ENCODE peak calls at places on chromosomes 1 and 21, in four cellular contexts. W, M, I and J are unnamed samples.

GRCh38 chr1:42973304-42973703 is 14.6 kb upstream of the SLC2A1 start:
- DNase-seq in W (no peak), M (no peak), I (no peak), J (no peak)

GRCh38 chr1:193654951-193655705 is 468.7 kb upstream of the B3GALT2 start:
- DNase-seq in W (no peak), M (no peak), I (no peak), J (no peak)

GRCh38 chr1:25948641-25949040 is 42.4 kb upstream of the STMN1 start:
- DNase-seq in W (no peak), M (no peak), I (no peak), J (no peak)

GRCh38 chr1:47587891-47588582 is 150.2 kb downstream of the FOXD2 start:
- DNase-seq in W (peak), M (peak), I (no peak), J (no peak)

GRCh38 chr1:25647863-25648262 is 31.3 kb downstream of the MAN1C1 start:
- DNase-seq in W (no peak), M (no peak), I (no peak), J (no peak)

GRCh38 chr1:15155760-15156743 is 2.5 kb downstream of the TMEM51 start:
- DNase-seq in W (no peak), M (peak), I (no peak), J (no peak)

GRCh38 chr21:19523731-19524130 is 1120.1 kb upstream of the TMPRSS15 start:
- DNase-seq in W (no peak), M (peak), I (no peak), J (no peak)

GRCh38 chr1:68111804-68112436 is 61.5 kb upstream of the DIRAS3 start:
- DNase-seq in W (no peak), M (peak), I (no peak), J (no peak)

GRCh38 chr1:27166351-27166802 is 11.5 kb upstream of the SLC9A1 start:
- DNase-seq in W (no peak), M (peak), I (no peak), J (no peak)

GRCh38 chr1:237901284-237901870 is 10.7 kb upstream of the ZP4 start:
- DNase-seq in W (no peak), M (no peak), I (no peak), J (no peak)

GRCh38 chr21:42330380-42331336 is 15.4 kb upstream of the TFF3 start:
- DNase-seq in W (no peak), M (peak), I (no peak), J (peak)

GRCh38 chr1:84936116-84936810 is 43.3 kb upstream of the LPAR3 start:
- DNase-seq in W (no peak), M (peak), I (no peak), J (no peak)

GRCh38 chr1:87786861-87787548 is 458.3 kb downstream of the LMO4 start:
- DNase-seq in W (no peak), M (no peak), I (no peak), J (no peak)

GRCh38 chr1:182197555-182197954 is 136.0 kb upstream of the ZNF648 start:
- DNase-seq in W (no peak), M (no peak), I (no peak), J (no peak)

GRCh38 chr21:15592271-15592860 is 137.4 kb upstream of the USP25 start:
- DNase-seq in W (no peak), M (peak), I (no peak), J (no peak)

GRCh38 chr1:210372491-210372890 is 43.8 kb downstream of the HHAT start:
- DNase-seq in W (no peak), M (no peak), I (no peak), J (no peak)

GRCh38 chr1:244187310-244187709 is 136.2 kb downstream of the ZBTB18 start:
- DNase-seq in W (no peak), M (no peak), I (no peak), J (no peak)

GRCh38 chr1:206555473-206555935 is 48.2 kb downstream of the RASSF5 start:
- DNase-seq in W (no peak), M (no peak), I (peak), J (no peak)

GRCh38 chr1:209513226-209513625 is 70.3 kb upstream of the CAMK1G start:
- DNase-seq in W (no peak), M (peak), I (no peak), J (no peak)

GRCh38 chr1:31605908-31606427 is 11.5 kb upstream of the HCRTR1 start:
- DNase-seq in W (no peak), M (peak), I (no peak), J (no peak)

GRCh38 chr1:205013683-205014367 is 29.2 kb upstream of the CNTN2 start:
- DNase-seq in W (no peak), M (peak), I (no peak), J (no peak)

GRCh38 chr1:110102081-110102480 is 10.2 kb upstream of the UBL4B start:
- DNase-seq in W (no peak), M (peak), I (no peak), J (no peak)

GRCh38 chr1:27563407-27564263 is 40.3 kb downstream of the AHDC1 start:
- DNase-seq in W (no peak), M (peak), I (no peak), J (no peak)

GRCh38 chr1:37634554-37635308 is at the start of gene RSPO1:
- DNase-seq in W (no peak), M (peak), I (no peak), J (no peak)

GRCh38 chr1:155008015-155008941 is 5.7 kb downstream of the ZBTB7B start:
- DNase-seq in W (no peak), M (no peak), I (peak), J (no peak)

GRCh38 chr1:237383825-237384612 is 342.0 kb downstream of the RYR2 start:
- DNase-seq in W (no peak), M (peak), I (no peak), J (no peak)

GRCh38 chr1:161763522-161764098 is 2.5 kb upstream of the ATF6 start:
- DNase-seq in W (no peak), M (peak), I (peak), J (no peak)

GRCh38 chr1:48109390-48110009 is 112.3 kb upstream of the TRABD2B start:
- DNase-seq in W (no peak), M (peak), I (no peak), J (no peak)

GRCh38 chr21:36630485-36631206 is 68.3 kb upstream of the SIM2 start:
- DNase-seq in W (no peak), M (peak), I (peak), J (peak)

GRCh38 chr1:199857103-199857502 is 170.4 kb upstream of the NR5A2 start:
- DNase-seq in W (no peak), M (peak), I (no peak), J (no peak)

GRCh38 chr21:33286600-33287456 is 20.7 kb downstream of the IL10RB start:
- DNase-seq in W (no peak), M (peak), I (no peak), J (no peak)

GRCh38 chr1:53600486-53600885 is 138.5 kb downstream of the GLIS1 start:
- DNase-seq in W (no peak), M (no peak), I (no peak), J (no peak)
- TF ChIP-seq CTCF in W (no peak), M (no peak), I (no peak), J (no peak)

GRCh38 chr1:246931549-246932365 is at the start of gene AHCTF1:
- DNase-seq in W (peak), M (peak), I (peak), J (peak)
- TF ChIP-seq CTCF in W (no peak), M (peak), I (no peak), J (no peak)

DNA sequence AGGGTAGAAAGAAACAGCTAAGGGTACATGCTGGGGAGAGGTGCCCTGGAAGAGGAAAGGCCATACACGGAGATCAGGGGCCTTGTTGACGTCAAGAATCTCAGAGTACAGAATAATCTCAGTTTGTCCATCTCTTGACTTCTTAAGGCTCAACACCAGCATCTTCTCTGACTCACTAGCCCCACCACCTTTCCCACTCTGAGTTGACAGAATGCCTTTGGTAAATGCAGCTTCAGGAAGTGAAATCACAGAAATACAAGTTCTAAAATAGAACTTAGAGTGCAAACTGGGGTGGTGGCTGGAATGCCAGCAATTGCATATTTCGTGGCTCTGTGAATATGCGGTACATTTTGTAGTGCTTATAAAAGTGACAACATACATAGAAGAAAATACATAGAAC is 1.6 kb downstream of the COG2 start:
- DNase-seq in W (no peak), M (peak), I (no peak), J (no peak)
- TF ChIP-seq CTCF in W (no peak), M (peak), I (no peak), J (no peak)

GRCh38 chr1:93200714-93201113 is 20.2 kb downstream of the CCDC18 start:
- DNase-seq in W (no peak), M (no peak), I (no peak), J (no peak)

GRCh38 chr1:93199150-93199549 is 18.6 kb downstream of the CCDC18 start:
- DNase-seq in W (no peak), M (no peak), I (no peak), J (no peak)

GRCh38 chr1:93194231-93194630 is 13.7 kb downstream of the CCDC18 start:
- DNase-seq in W (no peak), M (no peak), I (no peak), J (no peak)

GRCh38 chr1:93200086-93200620 is 19.6 kb downstream of the CCDC18 start:
- DNase-seq in W (no peak), M (peak), I (no peak), J (no peak)

DNA sequence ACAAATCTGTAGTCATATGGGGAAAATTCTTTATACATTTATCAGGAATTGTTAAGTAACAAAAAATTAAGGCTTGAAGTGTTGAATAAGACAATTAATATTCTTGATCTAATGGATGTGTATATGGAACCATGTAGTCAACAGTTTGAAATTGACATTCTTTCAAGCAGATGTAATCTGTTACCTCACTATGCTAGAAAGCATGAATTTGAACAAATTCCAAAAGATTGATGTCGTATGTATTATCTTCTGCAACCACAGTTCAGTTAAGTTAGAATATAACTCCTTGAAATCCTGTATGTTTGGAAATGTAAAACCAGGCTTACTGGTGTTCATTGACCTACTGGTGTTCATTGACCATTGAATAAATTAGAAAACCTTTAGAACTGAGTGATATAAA is 16.1 kb downstream of the CCDC18 start:
- DNase-seq in W (no peak), M (peak), I (no peak), J (no peak)
- TF ChIP-seq CTCF in W (no peak), M (no peak), I (no peak), J (no peak)

GRCh38 chr1:168343566-168343965 is 62.9 kb downstream of the TBX19 start:
- DNase-seq in W (no peak), M (no peak), I (no peak), J (no peak)
- TF ChIP-seq CTCF in W (no peak), M (peak), I (no peak), J (no peak)

DNA sequence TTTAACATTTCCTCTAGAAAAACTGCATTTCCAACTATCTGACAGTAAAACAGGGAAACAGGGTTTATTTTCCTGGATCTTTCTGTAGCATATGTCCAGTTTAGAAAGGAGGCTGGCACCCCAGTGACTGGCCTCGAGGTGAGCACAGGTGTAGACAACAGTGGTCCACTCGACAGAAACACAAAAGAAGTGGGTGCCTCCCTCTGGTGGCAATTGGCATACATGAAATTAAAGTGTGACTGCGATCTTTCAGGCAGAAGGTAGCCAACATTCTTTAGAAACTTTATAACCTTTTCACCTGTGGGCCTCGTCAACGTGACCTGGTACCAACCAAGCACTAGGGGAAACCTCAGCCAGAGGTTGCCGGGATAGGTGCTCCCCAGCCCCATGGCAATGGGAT is 44.0 kb downstream of the PCP4 start:
- DNase-seq in W (no peak), M (no peak), I (no peak), J (no peak)
- TF ChIP-seq CTCF in W (no peak), M (no peak), I (no peak), J (peak)

GRCh38 chr1:175434268-175434860 is 241.8 kb upstream of the KIAA0040 start:
- DNase-seq in W (no peak), M (no peak), I (no peak), J (no peak)
- TF ChIP-seq CTCF in W (no peak), M (peak), I (no peak), J (no peak)

GRCh38 chr1:32791881-32792280 is 25.3 kb downstream of the YARS1 start:
- DNase-seq in W (no peak), M (peak), I (no peak), J (no peak)

GRCh38 chr1:32783851-32784250 is 33.3 kb downstream of the YARS1 start:
- DNase-seq in W (no peak), M (no peak), I (no peak), J (no peak)

GRCh38 chr1:32784817-32785216 is 32.3 kb downstream of the YARS1 start:
- DNase-seq in W (no peak), M (no peak), I (no peak), J (no peak)

GRCh38 chr1:32782086-32782485 is 35.1 kb downstream of the YARS1 start:
- DNase-seq in W (peak), M (peak), I (no peak), J (no peak)

GRCh38 chr1:32786856-32787255 is 30.3 kb downstream of the YARS1 start:
- DNase-seq in W (no peak), M (peak), I (no peak), J (no peak)
- TF ChIP-seq CTCF in W (peak), M (peak), I (no peak), J (peak)

GRCh38 chr1:63087966-63088365 is 234.4 kb upstream of the FOXD3 start:
- DNase-seq in W (no peak), M (peak), I (no peak), J (no peak)
- TF ChIP-seq CTCF in W (no peak), M (peak), I (no peak), J (no peak)

GRCh38 chr1:1306070-1306660 is 1.6 kb downstream of the ACAP3 start:
- DNase-seq in W (no peak), M (no peak), I (no peak), J (no peak)
- TF ChIP-seq CTCF in W (no peak), M (peak), I (no peak), J (no peak)